ENCODE peak calls at places on chromosomes 1 and 21, in nine cellular contexts. E is WTC11, M is mucosa of descending colon, R is GM23338, C is MM.1S, Z is pancreas, T is HCT116, L is left lung, O is AG09319. J is an unnamed sample.

GRCh38 chr1:94920061-94920460 is 6.8 kb downstream of the CNN3 start:
- DNase-seq in E (no peak), M (no peak), R (no peak), C (no peak), Z (no peak), T (no peak), L (no peak), O (no peak), J (no peak)

GRCh38 chr1:221408117-221408516 is 333.8 kb downstream of the DUSP10 start:
- DNase-seq in E (no peak), M (no peak), R (peak; percentile 30), C (no peak), Z (no peak), T (no peak), L (no peak), O (no peak), J (no peak)

GRCh38 chr1:18830596-18830995 is 28.9 kb downstream of the TAS1R2 start:
- DNase-seq in E (no peak), M (no peak), R (no peak), C (no peak), Z (no peak), T (no peak), L (no peak), O (no peak), J (no peak)

GRCh38 chr1:203127672-203128611 is at the start of gene ADORA1:
- DNase-seq in E (peak; percentile 80), M (peak; percentile 69), R (peak; percentile 94), C (peak; percentile 73), Z (peak; percentile 74), T (peak; percentile 10), L (peak; percentile 70), O (no peak), J (peak; percentile 48)

GRCh38 chr1:244762629-244763028 is 72.8 kb upstream of the COX20 start:
- DNase-seq in E (no peak), M (no peak), R (no peak), C (no peak), Z (no peak), T (no peak), L (no peak), O (no peak), J (no peak)

GRCh38 chr1:22365331-22366295 is 86.0 kb upstream of the ZBTB40 start:
- DNase-seq in E (no peak), M (no peak), R (peak; percentile 30), C (no peak), Z (no peak), T (no peak), L (no peak), O (no peak), J (no peak)

GRCh38 chr1:178644308-178645120 is 80.5 kb upstream of the RALGPS2 start:
- DNase-seq in E (no peak), M (no peak), R (no peak), C (peak; percentile 18), Z (peak; percentile 79), T (no peak), L (no peak), O (peak; percentile 45), J (no peak)

GRCh38 chr21:31337991-31338891 is 5.8 kb downstream of the TIAM1 start:
- DNase-seq in E (no peak), M (no peak), R (no peak), C (no peak), Z (no peak), T (no peak), L (no peak), O (no peak), J (no peak)

GRCh38 chr1:239155466-239155865 is 230.9 kb upstream of the CHRM3 start:
- DNase-seq in E (no peak), M (no peak), R (no peak), C (no peak), Z (no peak), T (no peak), L (no peak), O (no peak), J (no peak)

GRCh38 chr1:70467531-70467930 is 56.5 kb downstream of the CTH start:
- DNase-seq in E (no peak), M (no peak), R (no peak), C (no peak), Z (no peak), T (no peak), L (no peak), O (no peak), J (no peak)

GRCh38 chr1:41626616-41627375 is 142.3 kb upstream of the EDN2 start:
- DNase-seq in E (no peak), M (no peak), R (no peak), C (no peak), Z (no peak), T (peak; percentile 19), L (no peak), O (no peak), J (no peak)

GRCh38 chr1:111880866-111881837 is 108.3 kb downstream of the KCND3 start:
- DNase-seq in E (no peak), M (no peak), R (no peak), C (no peak), Z (no peak), T (no peak), L (no peak), O (no peak), J (no peak)

GRCh38 chr1:238063454-238063853 is 172.7 kb upstream of the ZP4 start:
- DNase-seq in E (no peak), M (no peak), R (no peak), C (no peak), Z (peak; percentile 18), T (no peak), L (no peak), O (no peak), J (no peak)

GRCh38 chr21:29211205-29211604 is 80.8 kb downstream of the MAP3K7CL start:
- DNase-seq in E (no peak), M (no peak), R (no peak), C (no peak), Z (no peak), T (no peak), L (no peak), O (no peak), J (no peak)

GRCh38 chr1:36248250-36248894 is 24.1 kb downstream of the THRAP3 start:
- DNase-seq in E (no peak), M (no peak), R (no peak), C (no peak), Z (peak; percentile 75), T (peak; percentile 75), L (peak; percentile 65), O (peak; percentile 57), J (no peak)

GRCh38 chr1:72579629-72580028 is 297.3 kb upstream of the NEGR1 start:
- DNase-seq in E (no peak), M (no peak), R (no peak), C (no peak), Z (no peak), T (no peak), L (no peak), O (no peak), J (no peak)

DNA sequence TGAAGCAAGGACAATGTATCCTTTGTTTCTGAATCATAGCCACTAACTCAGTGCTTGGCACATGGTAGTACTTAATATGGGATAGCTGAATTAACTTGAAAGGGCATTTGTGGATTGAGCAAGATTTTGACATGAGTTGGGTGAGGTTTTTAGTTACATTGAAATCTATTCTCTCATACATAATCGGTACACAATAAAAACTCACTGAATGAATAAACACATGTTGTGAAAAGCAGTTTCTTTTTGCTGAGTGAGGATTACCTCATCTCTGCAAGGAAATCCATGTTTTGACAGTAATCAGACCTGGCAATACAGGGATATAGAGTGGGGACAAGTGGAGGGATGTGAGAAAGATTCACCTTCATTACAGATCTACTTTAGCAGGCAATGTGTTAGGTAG is 54.9 kb upstream of the BEND5 start:
- DNase-seq in E (no peak), M (no peak), R (no peak), C (no peak), Z (no peak), T (no peak), L (no peak), O (no peak), J (no peak)
- TF ChIP-seq CTCF in E (no peak), M (no peak), R (no peak), C (no peak), Z (no peak), T (no peak), L (no peak), O (no peak), J (no peak)

DNA sequence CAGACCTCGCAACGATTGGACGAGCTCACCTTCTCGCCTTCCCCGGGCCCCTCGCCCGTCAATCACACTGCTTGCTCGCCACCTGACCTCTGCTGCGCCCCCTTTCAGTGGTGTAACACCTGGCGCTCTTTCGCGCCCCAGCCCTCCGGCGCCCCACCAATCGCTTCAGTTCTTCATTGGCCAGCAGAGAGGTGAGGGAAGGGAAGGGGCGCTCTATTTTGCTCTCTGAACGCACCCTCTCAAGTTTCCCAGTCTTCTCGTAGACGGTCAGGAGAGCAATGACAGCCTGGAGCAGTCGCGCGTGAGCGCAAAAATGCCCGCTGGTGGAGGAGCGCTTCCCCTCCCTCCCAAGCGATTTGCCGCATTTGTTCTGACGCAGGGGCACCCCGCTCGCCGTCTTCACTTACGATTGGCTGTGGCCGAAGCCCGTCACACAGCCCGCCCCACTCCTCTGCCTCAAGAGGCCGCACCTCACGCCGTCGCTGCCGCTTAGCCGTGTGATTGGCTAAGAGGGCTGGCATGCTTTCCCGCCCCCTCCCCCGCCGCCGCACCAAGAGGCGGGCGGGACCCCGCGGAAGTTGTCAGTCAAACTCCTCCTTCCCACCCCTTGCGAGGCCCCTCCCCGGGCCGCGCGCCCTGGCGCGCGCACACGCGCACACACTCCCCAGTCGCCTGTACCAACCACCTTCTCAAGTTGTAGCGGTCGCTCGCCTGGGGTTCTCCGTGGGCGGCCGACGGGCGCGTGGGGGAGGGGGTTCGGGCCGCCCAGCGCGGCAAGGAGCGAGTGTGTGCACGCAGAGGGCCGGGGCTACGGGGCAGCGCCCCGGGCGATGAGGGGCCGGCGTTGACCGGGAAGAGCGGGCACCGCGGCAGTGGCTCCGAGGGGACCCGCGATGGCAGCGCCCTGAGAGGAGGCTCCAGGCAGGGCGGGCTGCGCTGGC is at the start of gene PPP2R5A:
- DNase-seq in E (peak; percentile 99), M (peak; percentile 99), R (peak; percentile 99), C (peak; percentile 100), Z (peak; percentile 99), T (peak; percentile 98), L (peak; percentile 99), O (peak; percentile 98), J (peak; percentile 92)
- TF ChIP-seq CTCF in E (no peak), M (no peak), R (peak; percentile 63), C (peak; percentile 51), Z (no peak), T (no peak), L (peak; percentile 25), O (peak; percentile 3), J (peak; percentile 47)

GRCh38 chr1:23915470-23915869 is 2.3 kb upstream of the CNR2 start:
- DNase-seq in E (no peak), M (no peak), R (no peak), C (no peak), Z (no peak), T (no peak), L (no peak), O (no peak), J (no peak)
- TF ChIP-seq CTCF in E (no peak), M (no peak), R (no peak), C (no peak), Z (no peak), T (peak; percentile 9), L (no peak), O (no peak), J (no peak)

DNA sequence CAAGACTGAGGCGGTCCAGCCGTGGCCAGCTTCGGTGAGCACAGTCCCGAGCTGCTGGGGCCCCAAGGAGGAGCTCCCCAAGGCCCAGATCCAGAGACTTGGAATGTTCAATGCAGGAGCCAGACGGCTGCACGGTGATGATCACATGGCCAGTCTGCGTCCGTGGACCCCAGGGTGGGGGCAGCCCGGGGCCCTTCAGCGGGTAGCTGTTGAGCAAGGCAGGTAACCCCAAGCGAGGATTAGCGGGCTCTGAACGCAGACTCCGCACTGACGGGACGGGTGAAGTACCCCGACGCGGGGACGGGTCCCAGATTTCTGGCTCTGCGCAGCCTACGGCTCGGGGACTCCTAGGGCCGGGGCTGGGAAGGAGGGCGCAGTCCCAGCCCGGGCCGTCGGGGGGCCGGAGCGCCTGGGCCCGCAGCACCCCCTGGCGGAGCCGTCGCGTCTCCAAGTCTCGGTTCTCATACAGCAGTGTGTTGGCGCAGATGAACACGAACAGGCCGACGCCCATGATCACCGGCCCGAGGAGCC is 2.7 kb downstream of the TMEM200B start:
- DNase-seq in E (peak; percentile 87), M (peak; percentile 75), R (peak; percentile 92), C (no peak), Z (peak; percentile 32), T (peak; percentile 60), L (no peak), O (peak; percentile 14), J (peak; percentile 64)
- TF ChIP-seq CTCF in E (peak; percentile 56), M (peak; percentile 45), R (peak; percentile 78), C (peak; percentile 53), Z (peak; percentile 15), T (no peak), L (peak; percentile 58), O (peak; percentile 46), J (peak; percentile 74)